ENCODE peak calls at places on chromosomes 12 and 14, in eight cellular contexts. I is body of pancreas, J is upper lobe of left lung, M is ovary, O is uterus, L is heart left ventricle, K is A549, W is HCT116. V is an unnamed sample.

GRCh38 chr12:119363037-119363436 is 28.5 kb downstream of the CCDC60 start:
- DNase-seq in J (no peak), I (no peak), W (no peak), M (no peak), K (no peak), L (no peak), O (no peak), V (no peak)

GRCh38 chr14:22200977-22201605 is 387.9 kb downstream of the DAD1 start:
- DNase-seq in O (no peak), K (peak; percentile 16), W (peak; percentile 46), L (no peak), M (no peak), J (peak; percentile 24), I (no peak), V (peak; percentile 69)

GRCh38 chr14:90696728-90697127 is 119.5 kb downstream of the TTC7B start:
- DNase-seq in M (no peak), I (no peak), O (no peak), W (no peak), J (no peak), K (no peak), L (no peak), V (no peak)

GRCh38 chr12:81080431-81080983 is 2.6 kb downstream of the ACSS3 start:
- DNase-seq in I (no peak), M (no peak), J (no peak), L (no peak), W (no peak), O (no peak), K (no peak), V (no peak)

GRCh38 chr12:132036063-132036683 is 86.4 kb downstream of the EP400 start:
- DNase-seq in L (no peak), M (no peak), I (no peak), W (no peak), K (no peak), J (no peak), O (no peak), V (no peak)

GRCh38 chr12:50103767-50104321 is at the start of gene GPD1:
- DNase-seq in O (peak; percentile 71), I (peak; percentile 91), J (peak; percentile 77), M (peak; percentile 70), K (no peak), W (peak; percentile 16), L (peak; percentile 61), V (no peak)

GRCh38 chr14:24013654-24014514 is 25.2 kb downstream of the DHRS4L2 start:
- DNase-seq in L (peak; percentile 35), I (peak; percentile 64), M (peak; percentile 30), O (no peak), W (peak; percentile 78), K (peak; percentile 58), J (peak; percentile 59), V (peak; percentile 77)

GRCh38 chr12:104686196-104686595 is 229.4 kb downstream of the CHST11 start:
- DNase-seq in W (no peak), M (no peak), K (peak; percentile 41), O (no peak), L (no peak), I (no peak), J (no peak), V (peak; percentile 53)

GRCh38 chr14:100393362-100393761 is 70.2 kb downstream of the SLC25A47 start:
- DNase-seq in L (no peak), M (no peak), W (no peak), I (no peak), O (no peak), J (no peak), K (no peak), V (no peak)

GRCh38 chr14:28813810-28814209 is 47.2 kb downstream of the FOXG1 start:
- DNase-seq in J (no peak), M (no peak), O (no peak), I (no peak), L (no peak), K (no peak), W (no peak), V (no peak)

GRCh38 chr12:95168746-95169145 is 48.5 kb downstream of the FGD6 start:
- DNase-seq in I (no peak), J (no peak), W (no peak), M (no peak), O (no peak), K (no peak), L (no peak), V (no peak)

GRCh38 chr14:105852378-105853088 is 326.1 kb downstream of the TMEM121 start:
- DNase-seq in J (no peak), O (no peak), W (no peak), L (no peak), I (no peak), M (no peak), K (no peak), V (no peak)

GRCh38 chr12:11609045-11609444 is 40.4 kb upstream of the ETV6 start:
- DNase-seq in L (no peak), W (no peak), K (no peak), O (no peak), I (no peak), J (no peak), M (no peak), V (no peak)

GRCh38 chr14:79161576-79161975 is 991.4 kb downstream of the NRXN3 start:
- DNase-seq in J (no peak), O (no peak), I (peak; percentile 7), K (no peak), W (no peak), L (no peak), M (no peak), V (peak; percentile 35)

GRCh38 chr14:64459737-64460136 is 5.6 kb upstream of the AKAP5 start:
- DNase-seq in K (no peak), I (no peak), J (no peak), M (no peak), L (no peak), W (no peak), O (no peak), V (no peak)

GRCh38 chr12:85007836-85008235 is 28.2 kb downstream of the TSPAN19 start:
- DNase-seq in L (no peak), O (no peak), I (peak; percentile 16), M (no peak), K (no peak), J (no peak), W (no peak), V (no peak)

GRCh38 chr12:93683410-93683809 is 6.2 kb downstream of the CRADD start:
- DNase-seq in I (no peak), J (no peak), K (no peak), O (no peak), W (no peak), L (no peak), M (no peak), V (no peak)

GRCh38 chr12:93684716-93685115 is 7.5 kb downstream of the CRADD start:
- DNase-seq in I (no peak), M (no peak), L (no peak), W (no peak), K (no peak), O (no peak), J (no peak), V (no peak)

GRCh38 chr12:93689076-93689834 is 12.1 kb downstream of the CRADD start:
- DNase-seq in M (no peak), L (no peak), O (no peak), J (no peak), I (no peak), K (no peak), W (no peak), V (no peak)

GRCh38 chr12:93682846-93683261 is 5.7 kb downstream of the CRADD start:
- DNase-seq in I (no peak), W (no peak), M (peak; percentile 34), L (peak; percentile 55), J (no peak), K (no peak), O (peak; percentile 69), V (no peak)

DNA sequence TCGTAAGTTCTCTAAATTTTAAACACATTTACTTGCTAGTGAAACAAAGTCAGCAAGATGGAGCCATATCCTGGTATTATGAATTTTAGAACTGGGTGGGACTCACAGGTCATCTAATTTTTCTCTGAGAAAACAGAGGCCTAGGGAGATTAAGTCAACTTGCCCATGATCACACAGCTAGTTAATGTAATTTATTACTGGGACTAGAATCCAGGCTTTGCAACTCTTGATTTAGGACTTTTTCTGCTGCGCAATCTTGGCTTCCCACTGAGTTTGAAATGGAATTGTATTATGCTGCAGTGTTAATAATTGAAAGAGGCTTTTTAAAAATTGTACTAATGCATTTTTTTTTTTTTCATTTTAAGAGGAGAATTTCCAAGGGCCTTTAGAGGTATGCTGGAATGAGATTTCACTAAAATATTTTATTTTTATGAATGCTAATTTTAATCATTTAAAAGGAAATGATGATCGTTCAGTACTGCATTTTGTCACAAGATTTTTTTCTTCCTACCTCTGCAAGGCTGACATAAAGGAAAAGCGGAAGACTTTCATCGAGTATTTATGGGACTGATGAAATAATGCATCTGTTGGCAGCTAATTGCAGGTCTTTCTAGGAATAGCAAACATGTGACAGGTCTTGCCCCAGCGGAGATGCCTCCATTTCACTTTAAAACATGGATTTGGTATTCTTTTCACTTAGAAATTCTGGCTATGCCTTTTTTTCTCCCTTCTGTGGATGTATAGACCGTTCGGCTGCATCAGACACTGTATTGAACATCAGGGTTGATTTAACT is 9.6 kb downstream of the CRADD start:
- DNase-seq in W (no peak), O (no peak), L (no peak), I (no peak), M (no peak), K (no peak), J (no peak), V (no peak)
- H3K4me3 ChIP-seq in W (no peak overlapping the region), O (no peak overlapping the region), L (no peak overlapping the region), I (no peak overlapping the region), M (no peak overlapping the region), K (no peak overlapping the region), J (no peak overlapping the region), V (no peak overlapping the region)

GRCh38 chr12:57844725-57845477 is 1.6 kb downstream of the CTDSP2 start:
- DNase-seq in J (peak; percentile 84), K (peak; percentile 71), M (peak; percentile 83), O (peak; percentile 84), L (peak; percentile 76), I (peak; percentile 65), W (peak; percentile 23), V (peak; percentile 76)
- TF ChIP-seq POLR2A in J (no peak), K (no peak), M (peak; percentile 34), O (peak; percentile 40), L (no peak), I (no peak), W (no peak), V (no peak)

DNA sequence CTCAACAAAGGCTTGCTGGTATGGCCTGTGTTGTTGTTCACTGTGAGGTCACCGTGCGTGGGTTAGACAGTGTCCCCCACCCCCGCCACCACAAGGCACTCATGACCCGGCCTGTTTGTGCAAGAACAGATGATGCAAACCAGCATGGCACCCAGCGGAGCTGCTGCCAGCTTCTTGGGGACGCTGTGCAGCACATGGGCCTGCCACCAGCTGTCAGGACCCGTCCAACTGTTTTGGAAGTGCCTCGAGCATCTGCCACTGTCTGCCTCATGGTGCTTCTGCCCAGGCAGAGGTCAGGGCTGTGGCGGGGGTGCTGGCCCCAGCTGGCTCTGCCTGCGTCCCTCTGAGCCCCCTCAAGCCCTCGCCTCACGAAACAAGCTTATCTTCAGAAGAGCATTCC is 1.5 kb downstream of the ASB2 start:
- DNase-seq in L (no peak), O (no peak), K (no peak), J (no peak), W (no peak), M (no peak), I (no peak), V (peak; percentile 74)
- H3K4me3 ChIP-seq in L (peak overlapping the region; percentile 54), O (peak overlapping the region; percentile 45), K (no peak overlapping the region), J (no peak overlapping the region), W (no peak overlapping the region), M (peak overlapping the region; percentile 38), I (no peak overlapping the region), V (no peak overlapping the region)

DNA sequence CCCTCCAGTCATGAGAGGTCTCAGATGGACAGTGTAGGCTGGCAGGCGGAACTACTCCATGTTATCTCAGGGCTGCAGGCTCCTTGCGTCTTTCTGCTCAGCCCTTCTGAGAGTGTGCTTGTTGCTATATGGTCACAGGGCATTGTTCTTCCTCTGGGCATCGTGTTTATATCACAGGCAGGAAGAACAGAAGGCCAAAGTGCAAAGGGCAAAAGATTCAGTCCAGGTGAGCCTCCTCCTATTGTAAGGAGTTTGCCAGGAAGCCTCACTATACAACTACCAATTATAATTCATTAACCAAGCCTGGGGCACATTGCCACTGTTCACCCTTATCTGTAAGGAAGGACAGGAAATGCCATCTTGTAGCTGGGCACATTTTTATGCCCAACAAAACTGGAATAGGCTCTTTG is 195.5 kb upstream of the KITLG start:
- DNase-seq in J (no peak), I (peak; percentile 59), W (no peak), O (no peak), M (no peak), L (no peak), K (no peak), V (no peak)
- TF ChIP-seq POLR2A in J (no peak), I (no peak), W (no peak), O (no peak), M (no peak), L (no peak), K (no peak), V (no peak)

V was measured in NB4.